ENCODE peak calls at places on chromosomes 12 and 14, in eight cellular contexts. S is A549, J is GM23338, B is upper lobe of right lung, E is cardiac muscle cell, F is heart left ventricle, H is thoracic aorta, R is uterus. M is an unnamed sample.

GRCh38 chr12:49272790-49273725 is 8.2 kb downstream of the TUBA1C start:
- DNase-seq in S (no peak), J (no peak), B (peak; percentile 48), E (no peak), F (no peak), H (no peak), R (no peak), M (no peak)

GRCh38 chr14:89164168-89165074 is 252.6 kb downstream of the FOXN3 start:
- DNase-seq in S (no peak), J (no peak), B (no peak), E (no peak), F (no peak), H (no peak), R (no peak), M (no peak)

GRCh38 chr12:59657266-59657665 is 61.4 kb downstream of the SLC16A7 start:
- DNase-seq in S (no peak), J (no peak), B (no peak), E (peak; percentile 32), F (no peak), H (no peak), R (no peak), M (no peak)

GRCh38 chr12:97267166-97267565 is 195.4 kb upstream of the RMST start:
- DNase-seq in S (no peak), J (peak; percentile 15), B (no peak), E (no peak), F (no peak), H (no peak), R (no peak), M (no peak)

GRCh38 chr12:26870491-26871419 is 37.8 kb upstream of the ITPR2 start:
- DNase-seq in S (peak; percentile 26), J (no peak), B (peak; percentile 69), E (peak; percentile 92), F (no peak), H (no peak), R (no peak), M (peak; percentile 92)

GRCh38 chr12:111309584-111309983 is 59.3 kb downstream of the PHETA1 start:
- DNase-seq in S (no peak), J (no peak), B (no peak), E (no peak), F (no peak), H (no peak), R (no peak), M (no peak)

GRCh38 chr12:25708661-25709060 is 155.6 kb upstream of the LMNTD1 start:
- DNase-seq in S (no peak), J (no peak), B (no peak), E (peak; percentile 38), F (no peak), H (no peak), R (no peak), M (no peak)

GRCh38 chr14:64848239-64848638 is 31.5 kb downstream of the SPTB start:
- DNase-seq in S (no peak), J (no peak), B (no peak), E (no peak), F (no peak), H (no peak), R (no peak), M (no peak)

GRCh38 chr14:87522575-87522974 is 470.4 kb downstream of the GALC start:
- DNase-seq in S (no peak), J (peak; percentile 72), B (no peak), E (no peak), F (no peak), H (no peak), R (no peak), M (no peak)

GRCh38 chr14:76975865-76976622 is 52.5 kb downstream of the IRF2BPL start:
- DNase-seq in S (no peak), J (no peak), B (peak; percentile 71), E (no peak), F (no peak), H (no peak), R (no peak), M (no peak)

GRCh38 chr12:52681551-52682380 is 1.6 kb upstream of the KRT1 start:
- DNase-seq in S (no peak), J (no peak), B (no peak), E (no peak), F (no peak), H (no peak), R (no peak), M (no peak)

GRCh38 chr12:50786498-50787231 is 22.8 kb downstream of the ATF1 start:
- DNase-seq in S (peak; percentile 99), J (peak; percentile 14), B (no peak), E (peak; percentile 85), F (no peak), H (no peak), R (no peak), M (no peak)

GRCh38 chr12:53890081-53890480 is 48.5 kb upstream of the HOXC13 start:
- DNase-seq in S (no peak), J (no peak), B (no peak), E (no peak), F (no peak), H (no peak), R (no peak), M (no peak)

GRCh38 chr12:132244724-132245295 is 84.6 kb downstream of the GALNT9 start:
- DNase-seq in S (no peak), J (no peak), B (peak; percentile 53), E (no peak), F (peak; percentile 46), H (no peak), R (no peak), M (peak; percentile 64)

GRCh38 chr14:59305231-59305630 is 116.8 kb downstream of the DAAM1 start:
- DNase-seq in S (no peak), J (no peak), B (no peak), E (no peak), F (no peak), H (no peak), R (no peak), M (no peak)
- H3K4me3 ChIP-seq in S (no peak overlapping the region), J (no peak overlapping the region), B (no peak overlapping the region), E (no peak overlapping the region), F (no peak overlapping the region), H (no peak overlapping the region), R (no peak overlapping the region), M (no peak overlapping the region)

DNA sequence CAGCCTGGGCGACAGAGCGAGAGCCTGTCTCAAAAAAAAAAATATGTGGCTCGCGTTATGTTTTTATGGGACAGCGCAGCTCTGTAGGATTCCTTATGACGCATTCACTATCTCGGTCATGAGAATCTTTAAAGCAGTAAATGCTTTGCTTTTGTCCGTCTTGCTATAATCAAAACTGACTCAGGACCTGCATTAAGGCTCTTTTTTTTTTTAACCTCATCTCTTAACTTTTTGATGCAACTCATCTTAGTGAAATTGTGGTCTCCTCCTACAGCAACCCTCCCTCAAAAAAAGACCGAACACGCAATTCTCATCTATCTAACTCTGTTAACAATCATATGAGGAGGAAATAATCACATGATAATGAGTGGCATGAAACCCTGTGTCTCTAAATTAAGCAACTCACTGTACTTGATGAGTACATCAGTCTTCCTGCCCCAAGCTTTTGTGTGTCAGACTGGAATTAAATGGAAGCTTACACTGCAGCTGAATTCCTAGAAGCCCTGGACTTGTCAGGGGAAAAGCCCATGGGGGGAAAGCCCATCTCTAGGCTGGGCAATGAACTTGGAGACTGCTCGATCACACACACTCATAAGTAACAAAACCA is 4.3 kb downstream of the P2RX4 start:
- DNase-seq in S (no peak), J (no peak), B (no peak), E (peak; percentile 78), F (no peak), H (no peak), R (no peak), M (no peak)
- H3K27ac ChIP-seq in S (peak overlapping the region; percentile 36), J (no peak overlapping the region), B (peak overlapping the region; percentile 80), E (no peak overlapping the region), F (peak overlapping the region; percentile 46), H (no peak overlapping the region), R (peak overlapping the region; percentile 56), M (peak overlapping the region; percentile 93)

DNA sequence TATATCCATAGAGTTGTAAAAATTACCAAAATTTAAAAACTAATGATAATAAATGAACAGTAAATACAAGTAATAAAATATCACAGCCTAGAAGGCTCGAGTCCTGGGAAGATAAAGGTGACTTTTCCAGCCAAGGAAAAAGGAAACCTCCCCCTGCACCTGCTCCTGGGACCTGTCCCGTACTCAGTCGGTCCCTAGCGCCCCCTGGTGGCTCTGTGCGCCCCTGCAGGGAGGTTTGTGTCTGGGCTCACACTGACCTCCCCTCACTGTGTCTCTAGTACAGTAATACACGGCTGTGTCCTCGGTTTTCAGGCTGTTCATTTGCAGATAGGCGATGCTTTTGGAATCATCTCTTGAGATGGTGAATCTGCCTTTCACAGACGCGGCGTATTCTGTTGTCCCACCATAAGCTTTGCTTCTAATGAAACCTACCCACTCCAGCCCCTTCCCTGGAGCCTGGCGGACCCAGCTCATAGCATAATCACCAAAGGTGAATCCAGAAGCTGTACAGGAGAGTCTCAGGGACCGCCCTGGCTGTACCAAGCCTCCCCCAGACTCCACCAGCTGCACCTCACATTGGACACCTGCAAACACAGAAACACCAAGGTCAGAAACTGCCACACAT is 1030.4 kb downstream of the TMEM121 start:
- DNase-seq in S (peak; percentile 18), J (peak; percentile 14), B (peak; percentile 84), E (no peak), F (no peak), H (no peak), R (no peak), M (peak; percentile 91)
- TF ChIP-seq CTCF in S (no peak), J (peak; percentile 17), B (peak; percentile 70), E (no peak), F (peak; percentile 37), H (peak; percentile 19), R (no peak), M (peak; percentile 78)

GRCh38 chr14:99573000-99573330 is 31.0 kb downstream of the CCDC85C start:
- DNase-seq in S (no peak), J (no peak), B (no peak), E (no peak), F (no peak), H (no peak), R (no peak), M (no peak)

GRCh38 chr14:99575043-99576023 is 28.7 kb downstream of the CCDC85C start:
- DNase-seq in S (peak; percentile 81), J (no peak), B (peak; percentile 91), E (no peak), F (no peak), H (no peak), R (no peak), M (peak; percentile 88)

GRCh38 chr14:99573436-99574098 is 30.4 kb downstream of the CCDC85C start:
- DNase-seq in S (no peak), J (no peak), B (no peak), E (no peak), F (no peak), H (no peak), R (no peak), M (no peak)

GRCh38 chr14:99572173-99572999 is 31.6 kb downstream of the CCDC85C start:
- DNase-seq in S (no peak), J (no peak), B (no peak), E (no peak), F (no peak), H (no peak), R (no peak), M (no peak)

DNA sequence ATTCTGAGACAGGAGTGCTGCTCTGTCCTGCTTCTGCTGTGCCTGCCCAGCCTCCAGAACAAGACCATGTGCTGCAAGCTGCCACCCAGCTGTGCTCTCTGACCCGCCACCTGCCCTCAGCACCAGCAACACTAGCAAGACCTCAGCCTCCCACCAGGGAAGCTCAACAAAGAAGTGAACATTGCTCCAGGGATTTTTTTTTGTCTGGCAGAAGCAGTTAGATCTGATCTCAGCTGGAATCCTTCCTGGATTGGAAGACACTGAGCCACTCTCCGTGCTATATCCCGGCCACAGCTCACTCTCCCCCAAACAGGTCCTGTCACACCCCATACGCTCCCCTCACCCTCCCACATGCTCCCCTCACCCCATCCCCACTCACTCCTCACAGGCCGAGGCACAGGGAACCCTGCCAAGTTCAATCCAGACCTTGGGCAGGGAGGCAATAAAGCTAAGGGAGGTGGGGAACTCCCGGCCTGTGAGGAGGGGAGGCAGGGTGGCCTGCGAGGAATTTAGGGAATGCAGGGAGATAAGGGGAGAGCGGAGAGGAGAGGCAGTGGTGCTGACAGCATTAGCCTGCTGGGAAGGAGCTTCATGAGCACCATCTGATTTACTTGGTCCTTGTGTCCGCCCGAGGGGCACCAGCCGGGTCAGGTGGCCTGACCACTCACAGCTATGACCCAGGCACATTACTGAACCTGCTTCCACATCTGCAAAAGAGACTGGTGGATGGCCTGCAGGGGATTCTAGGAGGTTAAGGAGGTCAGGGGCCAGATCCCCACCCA is 29.7 kb downstream of the CCDC85C start:
- DNase-seq in S (peak; percentile 76), J (peak; percentile 84), B (no peak), E (peak; percentile 92), F (no peak), H (no peak), R (peak; percentile 80), M (peak; percentile 81)
- H3K4me3 ChIP-seq in S (peak overlapping the region; percentile 21), J (peak overlapping the region; percentile 27), B (no peak overlapping the region), E (no peak overlapping the region), F (no peak overlapping the region), H (no peak overlapping the region), R (no peak overlapping the region), M (no peak overlapping the region)

M was measured in pancreas.